ENCODE peak calls at places on chromosomes 3 and 15, in eight cellular contexts. E is right atrium auricular region, Y is tibial nerve, T is Peyer's patch, K is pancreas, Z is AG04450, B is heart right ventricle, R is IMR-90. P is an unnamed sample.

GRCh38 chr15:43792761-43793493 is 807 bp downstream of the SERF2 start:
- DNase-seq in K (peak; percentile 43), Z (no peak), E (no peak), T (peak; percentile 59), R (peak; percentile 34), Y (no peak), B (peak; percentile 49), P (peak; percentile 54)

GRCh38 chr3:129936757-129937156 is 37.8 kb upstream of the TRH start:
- DNase-seq in E (peak; percentile 61), B (peak; percentile 17), Y (peak; percentile 38), Z (peak; percentile 6), K (peak; percentile 28), R (peak; percentile 28), T (peak; percentile 41), P (no peak)

GRCh38 chr3:30078736-30079135 is 527.7 kb upstream of the TGFBR2 start:
- DNase-seq in Z (no peak), K (no peak), R (no peak), E (no peak), B (no peak), T (no peak), Y (no peak), P (no peak)

GRCh38 chr3:152380048-152380447 is 111.3 kb downstream of the MBNL1 start:
- DNase-seq in Y (no peak), E (no peak), R (no peak), K (no peak), Z (no peak), T (no peak), B (no peak), P (no peak)

GRCh38 chr3:39065197-39065596 is 13.4 kb downstream of the WDR48 start:
- DNase-seq in R (peak; percentile 60), B (no peak), Z (no peak), K (no peak), T (no peak), E (no peak), Y (no peak), P (no peak)

GRCh38 chr3:24201301-24201700 is 256.2 kb downstream of the NR1D2 start:
- DNase-seq in K (no peak), T (no peak), Y (no peak), Z (no peak), E (no peak), R (no peak), B (no peak), P (no peak)

GRCh38 chr15:80665151-80665550 is 30.0 kb upstream of the ABHD17C start:
- DNase-seq in E (no peak), Y (no peak), B (no peak), K (no peak), R (no peak), Z (no peak), T (no peak), P (no peak)

GRCh38 chr3:146088840-146089239 is 72.1 kb downstream of the PLOD2 start:
- DNase-seq in T (no peak), E (no peak), Z (no peak), R (no peak), B (no peak), K (no peak), Y (no peak), P (no peak)

GRCh38 chr15:98547741-98548166 is 100.6 kb upstream of the IGF1R start:
- DNase-seq in R (no peak), B (peak; percentile 9), K (no peak), E (peak; percentile 61), Z (no peak), Y (peak; percentile 33), T (no peak), P (peak; percentile 79)

GRCh38 chr3:142027713-142028112 is 121.6 kb downstream of the TFDP2 start:
- DNase-seq in B (no peak), Z (no peak), T (no peak), R (no peak), Y (no peak), K (no peak), E (no peak), P (no peak)

GRCh38 chr15:98866503-98866902 is 141.1 kb downstream of the PGPEP1L start:
- DNase-seq in E (no peak), B (no peak), Z (no peak), T (no peak), K (no peak), R (peak; percentile 88), Y (no peak), P (no peak)

GRCh38 chr3:177597325-177598109 is 400.2 kb upstream of the TBL1XR1 start:
- DNase-seq in Z (no peak), R (peak; percentile 75), T (no peak), E (peak; percentile 63), B (peak; percentile 60), Y (peak; percentile 74), K (no peak), P (peak; percentile 25)

GRCh38 chr15:92306662-92307061 is 87.0 kb upstream of the ST8SIA2 start:
- DNase-seq in B (no peak), T (no peak), K (no peak), Y (no peak), R (no peak), E (no peak), Z (no peak), P (no peak)

GRCh38 chr3:120064641-120065040 is 29.6 kb downstream of the GSK3B start:
- DNase-seq in K (no peak), Y (no peak), Z (no peak), B (no peak), R (no peak), T (no peak), E (no peak), P (no peak)

GRCh38 chr15:89299896-89300295 is 34.7 kb downstream of the POLG start:
- DNase-seq in K (no peak), Y (no peak), R (peak; percentile 64), B (no peak), Z (peak; percentile 13), T (no peak), E (no peak), P (no peak)

GRCh38 chr3:16124636-16125035 is 49.8 kb upstream of the GALNT15 start:
- DNase-seq in Z (peak; percentile 97), E (no peak), Y (no peak), R (peak; percentile 100), K (no peak), T (no peak), B (no peak), P (no peak)

GRCh38 chr15:70826634-70827033 is 27.3 kb downstream of the LARP6 start:
- DNase-seq in E (peak; percentile 89), K (no peak), T (no peak), B (no peak), R (peak; percentile 74), Z (no peak), Y (peak; percentile 78), P (peak; percentile 63)

GRCh38 chr15:71800190-71800589 is 10.2 kb upstream of the NR2E3 start:
- DNase-seq in B (no peak), Z (no peak), R (no peak), E (no peak), T (no peak), K (no peak), Y (no peak), P (no peak)

GRCh38 chr15:89105147-89105546 is 16.9 kb downstream of the ABHD2 start:
- DNase-seq in T (no peak), B (no peak), R (peak; percentile 99), K (no peak), Y (no peak), Z (peak; percentile 94), E (no peak), P (no peak)

GRCh38 chr3:188948658-188949400 is 222.9 kb upstream of the TPRG1 start:
- DNase-seq in R (peak; percentile 96), Z (peak; percentile 78), Y (peak; percentile 48), B (peak; percentile 18), T (no peak), K (peak; percentile 60), E (no peak), P (no peak)

DNA sequence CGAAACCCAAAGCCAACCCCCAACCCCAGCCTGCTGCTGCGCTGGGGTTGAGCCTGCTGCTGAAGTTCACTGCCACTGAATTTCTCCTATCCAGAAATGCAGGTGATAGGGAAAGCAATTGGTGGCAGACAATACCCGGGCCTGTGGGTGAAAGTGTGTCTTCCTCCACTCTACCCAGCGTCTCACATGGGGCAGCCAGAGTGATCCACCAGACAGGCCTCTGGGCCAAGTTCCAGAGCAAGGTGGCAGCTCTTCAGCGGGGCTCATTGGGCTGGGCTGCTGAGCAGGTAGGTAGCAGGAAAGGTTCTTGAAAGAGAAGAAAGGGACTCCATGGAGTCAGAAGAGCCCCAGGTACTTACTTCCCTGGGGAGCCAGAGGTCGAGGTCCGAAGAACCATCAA is 6.0 kb downstream of the ADCY5 start:
- DNase-seq in E (no peak), K (no peak), T (no peak), Z (no peak), R (no peak), B (no peak), Y (no peak), P (no peak)
- H3K27ac ChIP-seq in E (peak overlapping the region; percentile 71), K (no peak overlapping the region), T (no peak overlapping the region), Z (no peak overlapping the region), R (no peak overlapping the region), B (peak overlapping the region; percentile 16), Y (no peak overlapping the region), P (no peak overlapping the region)

GRCh38 chr3:148955544-148956346 is 35.6 kb upstream of the GYG1 start:
- DNase-seq in Y (peak; percentile 91), Z (peak; percentile 87), E (peak; percentile 66), R (peak; percentile 95), B (peak; percentile 72), T (no peak), K (peak; percentile 52), P (peak; percentile 56)
- H3K4me3 ChIP-seq in Y (no peak overlapping the region), Z (no peak overlapping the region), E (no peak overlapping the region), R (no peak overlapping the region), B (no peak overlapping the region), T (no peak overlapping the region), K (no peak overlapping the region), P (peak overlapping the region; percentile 36)

DNA sequence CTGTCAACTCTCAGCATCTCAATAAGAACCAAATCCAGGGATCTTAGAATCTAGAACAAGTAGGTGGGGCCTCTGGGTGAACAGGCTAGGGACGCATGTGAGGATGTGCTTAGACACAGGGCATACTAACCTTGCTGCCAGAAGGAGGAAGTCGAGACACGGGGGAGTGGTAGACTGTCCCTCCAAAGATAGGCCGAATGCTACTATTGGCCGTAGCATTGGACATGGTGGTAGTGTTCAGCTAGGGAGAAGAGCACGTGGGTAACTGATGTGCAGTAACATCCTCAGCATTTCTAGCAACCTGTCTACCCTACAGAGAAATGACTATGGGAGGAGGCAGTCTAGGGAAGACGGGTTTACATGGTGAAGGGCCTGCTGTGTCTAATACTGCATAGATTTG is 15.6 kb downstream of the RCCD1 start:
- DNase-seq in T (no peak), Y (no peak), E (no peak), B (no peak), Z (no peak), R (no peak), K (no peak), P (no peak)
- TF ChIP-seq CTCF in T (no peak), Y (no peak), E (no peak), B (no peak), Z (no peak), R (no peak), K (no peak), P (no peak)

DNA sequence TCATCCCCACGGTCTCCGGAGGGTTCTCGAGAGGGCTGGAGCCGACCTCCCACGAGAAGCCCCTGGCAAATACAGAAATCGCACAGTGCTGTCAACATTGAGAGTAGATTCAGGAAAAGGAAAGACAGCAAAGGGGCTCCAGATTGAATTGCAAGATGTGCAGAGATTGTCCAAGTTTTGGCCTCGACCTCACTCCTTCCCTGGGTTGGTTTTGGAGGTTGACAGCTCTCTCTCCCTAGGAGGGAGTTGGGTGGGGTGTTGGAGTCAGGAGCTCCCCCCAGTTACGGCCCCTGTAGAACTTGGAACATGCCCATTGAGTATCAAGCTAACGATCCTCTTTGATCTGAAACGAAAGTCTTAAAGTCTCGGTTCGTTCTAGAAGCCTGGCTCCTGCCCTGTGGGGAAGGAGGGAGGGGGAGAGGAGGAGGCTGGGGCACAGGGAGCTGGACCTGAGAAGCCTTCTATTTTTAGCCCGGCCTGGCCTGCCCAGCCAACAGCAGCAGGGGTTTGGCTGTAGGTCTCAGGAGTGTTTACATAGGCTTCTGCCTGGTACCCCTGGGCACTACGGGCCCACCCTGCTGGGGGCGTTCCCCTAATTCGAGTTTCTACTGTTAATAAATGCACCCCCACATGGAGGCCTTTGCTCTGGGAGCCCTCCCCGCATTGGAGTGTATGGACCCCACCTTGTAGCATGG is 672 bp upstream of the KY start:
- DNase-seq in Y (no peak), B (peak; percentile 67), Z (no peak), T (no peak), R (peak; percentile 26), E (peak; percentile 58), K (no peak), P (peak; percentile 83)
- H3K27ac ChIP-seq in Y (no peak overlapping the region), B (peak overlapping the region; percentile 87), Z (no peak overlapping the region), T (no peak overlapping the region), R (no peak overlapping the region), E (peak overlapping the region; percentile 10), K (no peak overlapping the region), P (peak overlapping the region; percentile 84)

P was measured in psoas muscle.